ENCODE peak calls at places on chromosome 6, in five cellular contexts. M, C, B, Z and H are unnamed samples.

GRCh38 chr6:129175066-129175465 is 292.1 kb downstream of the LAMA2 start:
- DNase-seq in M (no peak), C (no peak), B (no peak), Z (no peak), H (no peak)

GRCh38 chr6:130167655-130168054 is 55.1 kb downstream of the SAMD3 start:
- DNase-seq in M (no peak), C (no peak), B (no peak), Z (no peak), H (no peak)

GRCh38 chr6:33668914-33669313 is 42.6 kb downstream of the UQCC2 start:
- DNase-seq in M (no peak), C (no peak), B (no peak), Z (no peak), H (no peak)

GRCh38 chr6:118584906-118585305 is 36.8 kb downstream of the PLN start:
- DNase-seq in M (no peak), C (no peak), B (no peak), Z (no peak), H (peak)

GRCh38 chr6:35166160-35166919 is 25.2 kb upstream of the TCP11 start:
- DNase-seq in M (no peak), C (no peak), B (no peak), Z (no peak), H (no peak)

GRCh38 chr6:140957334-140957733 is 1175.4 kb upstream of the GJE1 start:
- DNase-seq in M (no peak), C (no peak), B (no peak), Z (no peak), H (no peak)

GRCh38 chr6:156378853-156379252 is 398.3 kb upstream of the ARID1B start:
- DNase-seq in M (no peak), C (no peak), B (no peak), Z (no peak), H (no peak)

GRCh38 chr6:94902974-94903628 is 674.2 kb upstream of the MANEA start:
- DNase-seq in M (no peak), C (no peak), B (peak), Z (no peak), H (no peak)

GRCh38 chr6:127376685-127377084 is 33.3 kb upstream of the ECHDC1 start:
- DNase-seq in M (no peak), C (no peak), B (no peak), Z (no peak), H (no peak)

GRCh38 chr6:14638932-14639875 is 521.6 kb downstream of the CD83 start:
- DNase-seq in M (no peak), C (peak), B (no peak), Z (peak), H (no peak)

GRCh38 chr6:108781419-108782110 is 66.7 kb upstream of the ARMC2 start:
- DNase-seq in M (no peak), C (no peak), B (no peak), Z (no peak), H (peak)

GRCh38 chr6:24738732-24739131 is 19.8 kb upstream of the C6orf62 start:
- DNase-seq in M (no peak), C (no peak), B (no peak), Z (no peak), H (no peak)

GRCh38 chr6:74333406-74333805 is 637.4 kb downstream of the CD109 start:
- DNase-seq in M (no peak), C (no peak), B (no peak), Z (no peak), H (no peak)

GRCh38 chr6:158717341-158718328 is 67.8 kb downstream of the SYTL3 start:
- DNase-seq in M (no peak), C (no peak), B (peak), Z (no peak), H (no peak)

GRCh38 chr6:113630365-113630737 is 226.8 kb upstream of the MARCKS start:
- DNase-seq in M (no peak), C (no peak), B (no peak), Z (no peak), H (no peak)

GRCh38 chr6:111925296-111925695 is 52.0 kb upstream of the FYN start:
- DNase-seq in M (no peak), C (no peak), B (no peak), Z (no peak), H (no peak)

GRCh38 chr6:110140650-110141049 is 38.8 kb downstream of the WASF1 start:
- DNase-seq in M (no peak), C (no peak), B (no peak), Z (no peak), H (no peak)

GRCh38 chr6:79468116-79468515 is 69.1 kb downstream of the LCA5 start:
- DNase-seq in M (no peak), C (no peak), B (no peak), Z (no peak), H (no peak)

GRCh38 chr6:129678463-129678862 is 31.5 kb downstream of the ARHGAP18 start:
- DNase-seq in M (no peak), C (no peak), B (no peak), Z (no peak), H (no peak)

GRCh38 chr6:147905721-147906120 is 397.2 kb downstream of the SAMD5 start:
- DNase-seq in M (no peak), C (no peak), B (no peak), Z (no peak), H (no peak)

GRCh38 chr6:10412948-10413849 is 1.7 kb downstream of the TFAP2A start:
- DNase-seq in M (no peak), C (no peak), B (peak), Z (no peak), H (no peak)

GRCh38 chr6:98946266-98946817 is 1.4 kb downstream of the FBXL4 start:
- DNase-seq in M (no peak), C (no peak), B (no peak), Z (no peak), H (no peak)

GRCh38 chr6:13427838-13428527 is 59.4 kb downstream of the GFOD1 start:
- DNase-seq in M (no peak), C (no peak), B (no peak), Z (no peak), H (no peak)

GRCh38 chr6:1590580-1590979 is 19.1 kb upstream of the FOXC1 start:
- DNase-seq in M (no peak), C (no peak), B (peak), Z (no peak), H (no peak)

GRCh38 chr6:143583542-143584330 is 72.2 kb upstream of the FUCA2 start:
- DNase-seq in M (no peak), C (no peak), B (no peak), Z (no peak), H (no peak)

GRCh38 chr6:54291146-54291545 is 17.1 kb upstream of the TINAG start:
- DNase-seq in M (no peak), C (no peak), B (no peak), Z (no peak), H (no peak)

GRCh38 chr6:169406034-169406433 is 152.4 kb upstream of the THBS2 start:
- DNase-seq in M (no peak), C (no peak), B (no peak), Z (no peak), H (no peak)

GRCh38 chr6:165799736-165800135 is 136.7 kb upstream of the PDE10A start:
- DNase-seq in M (no peak), C (peak), B (no peak), Z (no peak), H (no peak)

GRCh38 chr6:3293271-3294155 is 34.8 kb downstream of the PSMG4 start:
- DNase-seq in M (no peak), C (peak), B (peak), Z (no peak), H (no peak)

GRCh38 chr6:137237413-137238170 is 18.4 kb upstream of the IFNGR1 start:
- DNase-seq in M (no peak), C (no peak), B (no peak), Z (no peak), H (peak)

GRCh38 chr6:146358341-146359046 is 185.1 kb upstream of the RAB32 start:
- DNase-seq in M (no peak), C (no peak), B (no peak), Z (no peak), H (no peak)

GRCh38 chr6:14721103-14721758 is 524.6 kb upstream of the JARID2 start:
- DNase-seq in M (no peak), C (no peak), B (no peak), Z (no peak), H (no peak)

GRCh38 chr6:48994811-48995210 is 468.2 kb downstream of the MMUT start:
- DNase-seq in M (no peak), C (no peak), B (no peak), Z (no peak), H (no peak)

DNA sequence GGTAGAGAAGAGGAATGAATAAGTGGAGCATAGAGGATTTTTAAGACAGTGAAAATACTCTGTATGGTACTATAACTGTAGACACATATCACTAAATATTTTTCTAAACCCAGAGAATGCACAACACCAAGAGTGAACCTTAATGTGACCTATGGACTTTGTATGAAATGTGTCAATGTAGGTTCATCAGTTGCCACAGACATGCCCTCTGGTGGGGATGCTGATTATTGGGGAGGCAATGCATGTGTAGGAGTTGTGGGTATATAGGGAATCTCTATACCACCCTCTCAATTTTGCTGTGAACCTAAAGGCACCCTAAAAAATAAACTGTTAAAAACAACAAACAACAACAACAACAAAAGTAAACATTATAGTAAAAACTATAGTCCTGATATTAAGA is 293.7 kb downstream of the RNF144B start:
- DNase-seq in M (no peak), C (no peak), B (no peak), Z (no peak), H (no peak)
- TF ChIP-seq CTCF in M (no peak), C (no peak), B (no peak), Z (no peak), H (no peak)

DNA sequence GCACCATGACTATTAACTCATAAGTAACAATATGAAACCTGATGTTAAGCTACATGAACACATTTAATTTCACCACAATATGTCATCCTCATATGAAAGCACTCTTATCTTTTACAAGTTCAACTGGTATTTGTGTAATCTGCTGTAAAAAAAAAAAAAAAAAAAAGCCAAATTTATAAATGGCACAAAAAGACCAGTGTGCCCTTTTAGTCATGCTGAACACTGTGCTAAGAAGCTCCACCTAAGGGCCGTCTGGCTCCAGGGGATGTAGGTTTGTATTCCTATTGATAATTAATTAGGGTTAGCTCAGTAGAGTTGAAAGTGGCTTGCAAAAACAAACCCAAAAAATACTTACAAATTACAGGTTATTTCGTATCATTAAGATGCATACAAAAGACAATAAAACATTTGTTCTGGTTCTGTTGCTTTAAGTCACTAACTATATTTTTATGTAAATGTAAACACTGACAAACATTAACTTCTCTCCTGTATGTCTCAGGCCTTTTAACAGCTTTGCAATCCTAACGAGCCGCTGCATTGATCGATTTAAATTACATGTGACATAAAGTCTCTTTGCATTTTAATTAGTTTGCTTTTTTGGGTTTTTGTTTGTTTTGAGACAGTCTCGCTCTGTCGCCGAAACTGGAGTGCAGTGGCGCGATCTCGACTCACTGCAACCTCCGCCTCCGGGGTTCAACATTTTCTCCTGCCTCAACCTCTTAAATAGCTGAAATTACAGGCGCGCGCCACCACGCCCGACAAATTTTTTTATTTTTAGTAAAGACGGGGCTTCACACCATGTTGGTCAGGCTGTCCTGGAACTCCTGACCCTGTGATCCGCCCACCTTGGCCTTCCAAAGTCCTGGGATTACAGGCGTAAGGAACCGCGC is 110.8 kb downstream of the HFE start:
- DNase-seq in M (no peak), C (peak), B (no peak), Z (no peak), H (no peak)
- TF ChIP-seq CTCF in M (no peak), C (no peak), B (no peak), Z (no peak), H (no peak)

GRCh38 chr6:116511424-116512131 is at the start of gene CALHM5:
- DNase-seq in M (no peak), C (peak), B (no peak), Z (no peak), H (no peak)
- TF ChIP-seq CTCF in M (peak), C (peak), B (no peak), Z (peak), H (peak)

GRCh38 chr6:160523223-160523622 is 140.9 kb downstream of the LPA start:
- DNase-seq in M (no peak), C (no peak), B (no peak), Z (no peak), H (no peak)

GRCh38 chr6:160519133-160519532 is 144.9 kb downstream of the LPA start:
- DNase-seq in M (no peak), C (no peak), B (no peak), Z (no peak), H (no peak)

GRCh38 chr6:160519603-160520042 is 144.5 kb downstream of the LPA start:
- DNase-seq in M (no peak), C (no peak), B (no peak), Z (no peak), H (no peak)

DNA sequence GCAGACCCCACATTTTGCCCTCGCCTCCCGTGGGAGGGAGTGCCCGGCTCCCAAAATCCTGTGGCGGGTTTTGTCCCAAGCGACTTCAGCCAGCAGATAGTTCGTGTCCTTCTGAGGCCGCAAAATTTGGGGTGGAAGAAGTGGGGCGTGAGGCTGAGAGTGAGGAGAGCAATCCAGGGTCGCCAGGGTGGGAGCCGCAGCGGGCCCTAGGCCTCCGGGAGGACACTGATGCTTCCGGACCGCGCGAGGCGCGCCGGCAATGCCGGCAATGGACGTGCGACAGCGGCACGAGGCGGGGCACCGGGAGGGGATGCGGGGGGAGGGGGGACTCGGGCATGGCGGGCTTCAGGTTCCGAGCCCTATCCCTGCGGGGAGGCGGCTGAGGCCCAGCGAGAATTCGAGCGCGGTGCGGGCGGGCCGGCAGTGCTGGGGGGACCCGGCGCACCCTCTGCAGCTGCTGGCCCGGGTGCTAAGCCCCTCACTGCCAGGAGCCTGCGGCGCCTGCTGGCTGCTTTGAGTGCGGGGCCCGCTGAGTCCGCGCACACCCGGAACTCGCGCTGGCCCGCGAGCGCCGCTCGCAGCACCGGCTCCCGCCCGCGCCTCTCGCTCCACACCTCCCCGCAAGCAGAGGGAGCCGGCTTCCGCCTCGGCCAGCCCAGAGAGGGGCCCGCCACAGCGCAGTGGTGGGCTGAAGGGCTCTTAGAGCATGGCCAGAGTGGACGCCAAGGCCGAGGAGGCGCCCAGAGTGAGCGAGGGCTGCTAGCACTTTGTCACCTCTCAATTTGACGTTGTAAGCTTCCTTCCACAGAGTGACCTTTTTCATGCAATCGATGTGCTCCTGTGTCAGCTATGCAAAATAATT is 143.8 kb downstream of the LPA start:
- DNase-seq in M (peak), C (peak), B (peak), Z (peak), H (peak)
- TF ChIP-seq CTCF in M (peak), C (peak), B (peak), Z (no peak), H (no peak)

GRCh38 chr6:116572162-116572561 is 858 bp downstream of the RWDD1 start:
- DNase-seq in M (no peak), C (peak), B (no peak), Z (no peak), H (no peak)

GRCh38 chr6:116568111-116568510 is 3.2 kb upstream of the RWDD1 start:
- DNase-seq in M (no peak), C (no peak), B (no peak), Z (no peak), H (no peak)

GRCh38 chr6:116568851-116569755 is 2.2 kb upstream of the RWDD1 start:
- DNase-seq in M (no peak), C (no peak), B (no peak), Z (no peak), H (no peak)

GRCh38 chr6:116570856-116571682 is at the start of gene RWDD1:
- DNase-seq in M (peak), C (peak), B (peak), Z (peak), H (peak)

DNA sequence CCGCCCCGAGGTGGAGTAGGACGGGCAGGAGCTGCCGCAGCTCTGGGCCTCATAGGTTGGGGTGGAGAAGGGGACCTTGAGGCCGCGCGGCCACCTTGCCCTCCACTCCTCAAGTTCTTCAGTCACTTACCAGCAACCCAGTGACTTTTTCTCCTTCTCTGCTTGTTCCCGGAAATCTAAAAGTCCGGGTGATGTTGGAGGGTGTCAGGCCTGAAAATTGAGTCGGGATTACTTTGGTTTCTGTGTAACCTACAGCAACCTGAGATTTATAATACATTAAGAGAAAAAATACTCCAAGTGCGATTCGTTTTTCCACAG is 338 bp downstream of the RWDD1 start:
- DNase-seq in M (no peak), C (no peak), B (no peak), Z (no peak), H (no peak)
- TF ChIP-seq CTCF in M (no peak), C (no peak), B (no peak), Z (no peak), H (peak)